ENCODE peak calls at places on chromosomes 16 and 17, in four cellular contexts. O is stimulated activated CD4-positive, alpha-beta T cell treated with anti-CD3 and anti-CD28 coated beads, Interleukin-15, amount 100 ng/mL, for 24 hours; M is H1; E is amniotic stem cell. Z is an unnamed sample.

GRCh38 chr16:15690296-15690695 is 40.3 kb downstream of the NDE1 start:
- DNase-seq in E (no peak), O (no peak), M (no peak), Z (no peak)

GRCh38 chr16:46727630-46728029 is 20.5 kb downstream of the MYLK3 start:
- DNase-seq in E (no peak), O (no peak), M (no peak), Z (no peak)

GRCh38 chr16:49463529-49463928 is 89.9 kb downstream of the C16orf78 start:
- DNase-seq in M (no peak), E (no peak), O (peak), Z (peak)

GRCh38 chr17:41307647-41308046 is 1.5 kb downstream of the KRTAP16-1 start:
- DNase-seq in E (no peak), O (no peak), M (no peak), Z (no peak)

GRCh38 chr17:82177761-82178498 is 34.7 kb downstream of the CCDC57 start:
- DNase-seq in E (no peak), M (no peak), O (no peak), Z (no peak)

GRCh38 chr16:28193530-28194423 is 18.0 kb downstream of the XPO6 start:
- DNase-seq in O (peak), E (peak), M (no peak), Z (no peak)

GRCh38 chr16:81445926-81446317 is 1.3 kb downstream of the CMIP start:
- DNase-seq in O (no peak), E (no peak), M (no peak), Z (no peak)

GRCh38 chr17:71486171-71486740 is 634.6 kb upstream of the SOX9 start:
- DNase-seq in E (no peak), O (no peak), M (no peak), Z (no peak)

GRCh38 chr17:69245617-69246016 is 17.0 kb upstream of the ABCA10 start:
- DNase-seq in M (no peak), O (no peak), E (no peak), Z (no peak)

GRCh38 chr16:86598607-86599318 is 20.4 kb downstream of the FOXL1 start:
- DNase-seq in M (no peak), O (no peak), E (peak), Z (no peak)

GRCh38 chr17:51434434-51435170 is 174.3 kb downstream of the UTP18 start:
- DNase-seq in M (no peak), E (no peak), O (no peak), Z (no peak)

GRCh38 chr16:48054881-48055601 is 100.8 kb downstream of the ABCC12 start:
- DNase-seq in E (peak), O (peak), M (no peak), Z (peak)

GRCh38 chr16:58678716-58679115 is 5.9 kb downstream of the SLC38A7 start:
- DNase-seq in E (no peak), M (no peak), O (peak), Z (no peak)

GRCh38 chr17:78316867-78317816 is 42.7 kb downstream of the SOCS3 start:
- DNase-seq in M (peak), O (peak), E (no peak), Z (peak)

GRCh38 chr16:68370921-68371651 is 60.3 kb downstream of the PRMT7 start:
- DNase-seq in M (no peak), E (no peak), O (peak), Z (peak)

GRCh38 chr17:17783825-17784598 is 52.8 kb downstream of the SREBF1 start:
- DNase-seq in O (peak), M (no peak), E (no peak), Z (no peak)

GRCh38 chr17:12756786-12757185 is 32.5 kb upstream of the ARHGAP44 start:
- DNase-seq in O (no peak), E (no peak), M (no peak), Z (no peak)

GRCh38 chr16:76614255-76614654 is 337.1 kb downstream of the CNTNAP4 start:
- DNase-seq in E (no peak), O (no peak), M (no peak), Z (no peak)

GRCh38 chr17:37818689-37819088 is 73.8 kb upstream of the HNF1B start:
- DNase-seq in E (no peak), O (no peak), M (no peak), Z (no peak)

GRCh38 chr16:63890072-63890471 is 1231.8 kb downstream of the CDH11 start:
- DNase-seq in O (no peak), E (peak), M (no peak), Z (no peak)

GRCh38 chr17:44543213-44543904 is 13.9 kb upstream of the FZD2 start:
- DNase-seq in O (no peak), E (peak), M (peak), Z (no peak)

GRCh38 chr17:74833501-74834361 is 26.0 kb downstream of the GRIN2C start:
- DNase-seq in O (no peak), E (peak), M (no peak), Z (no peak)

GRCh38 chr16:3656491-3657468 is 2.3 kb downstream of the DNASE1 start:
- DNase-seq in M (no peak), O (peak), E (no peak), Z (no peak)

GRCh38 chr17:56593073-56593740 is at the start of gene NOG:
- DNase-seq in E (peak), M (no peak), O (peak), Z (peak)

GRCh38 chr17:29444589-29444988 is 54.4 kb downstream of the TAOK1 start:
- DNase-seq in M (no peak), O (no peak), E (peak), Z (no peak)

GRCh38 chr17:81926451-81927144 is 937 bp downstream of the MAFG start:
- DNase-seq in O (peak), E (peak), M (no peak), Z (peak)

GRCh38 chr16:11038777-11039176 is 94.4 kb downstream of the CLEC16A start:
- DNase-seq in E (no peak), O (no peak), M (no peak), Z (no peak)

GRCh38 chr17:8965394-8966168 is at the start of gene PIK3R5:
- DNase-seq in O (peak), M (peak), E (no peak), Z (no peak)

GRCh38 chr17:36683387-36683786 is 82.0 kb downstream of the MRM1 start:
- DNase-seq in M (no peak), E (no peak), O (no peak), Z (no peak)

GRCh38 chr17:63543822-63544420 is 6.4 kb upstream of the DCAF7 start:
- DNase-seq in M (no peak), E (no peak), O (no peak), Z (no peak)

Z was measured in ureter.